ENCODE peak calls at places on chromosomes 11 and 22, in five cellular contexts. V is PC-3, H is GM06990, O is transverse colon, C is IMR-90. R is an unnamed sample.
A peak's percentile ranks its signal among the peaks of the same experiment; 100 is the strongest.

GRCh38 chr11:19394525-19395016 is 153.8 kb upstream of the E2F8 start:
- DNase-seq in H (peak; percentile 47), C (no peak), V (no peak), O (no peak), R (no peak)

GRCh38 chr22:39181778-39182177 is 29.3 kb upstream of the CBX7 start:
- DNase-seq in H (no peak), C (no peak), V (no peak), O (no peak), R (no peak)

GRCh38 chr11:105244157-105244820 is 104.7 kb upstream of the CARD18 start:
- DNase-seq in V (peak; percentile 92), O (no peak), C (peak; percentile 98), H (no peak), R (no peak)

GRCh38 chr11:46726206-46726862 is 7.3 kb downstream of the F2 start:
- DNase-seq in V (no peak), H (no peak), O (no peak), C (no peak), R (no peak)

GRCh38 chr11:99148352-99148751 is 127.6 kb downstream of the CNTN5 start:
- DNase-seq in V (no peak), O (no peak), C (no peak), H (no peak), R (no peak)

GRCh38 chr11:45085657-45086501 is 60.6 kb upstream of the PRDM11 start:
- DNase-seq in V (no peak), C (no peak), O (no peak), H (no peak), R (no peak)

GRCh38 chr22:45584621-45585436 is 82.1 kb downstream of the FBLN1 start:
- DNase-seq in H (no peak), O (no peak), C (peak; percentile 21), V (no peak), R (no peak)

GRCh38 chr11:36774603-36775002 is 176.6 kb upstream of the RAG2 start:
- DNase-seq in C (peak; percentile 17), O (no peak), H (no peak), V (peak; percentile 49), R (no peak)

GRCh38 chr22:29128891-29129643 is 56.2 kb downstream of the KREMEN1 start:
- DNase-seq in O (no peak), C (peak; percentile 62), V (no peak), H (no peak), R (no peak)

GRCh38 chr11:12291313-12291712 is 86.1 kb upstream of the PARVA start:
- DNase-seq in C (no peak), O (no peak), V (no peak), H (no peak), R (no peak)

GRCh38 chr22:50261615-50262459 is at the start of gene MAPK12:
- DNase-seq in V (peak; percentile 28), H (peak; percentile 69), C (no peak), O (no peak), R (no peak)

GRCh38 chr22:20577549-20577975 is 70.2 kb downstream of the MED15 start:
- DNase-seq in H (no peak), O (no peak), V (no peak), C (no peak), R (no peak)

GRCh38 chr11:77999446-77999845 is 5.0 kb upstream of the INTS4 start:
- DNase-seq in O (no peak), C (no peak), V (no peak), H (no peak), R (no peak)

GRCh38 chr11:18093946-18094345 is 11.9 kb downstream of the SAAL1 start:
- DNase-seq in H (no peak), V (no peak), C (no peak), O (no peak), R (no peak)

GRCh38 chr11:118129475-118130196 is 23.0 kb downstream of the SCN4B start:
- DNase-seq in H (no peak), V (no peak), O (no peak), C (no peak), R (peak; percentile 45)

GRCh38 chr11:118314985-118315384 is 10.5 kb downstream of the CD3E start:
- DNase-seq in H (no peak), V (peak; percentile 80), O (no peak), C (no peak), R (no peak)

GRCh38 chr22:40310081-40310770 is 36.1 kb upstream of the ADSL start:
- DNase-seq in C (peak; percentile 93), O (peak; percentile 21), V (no peak), H (no peak), R (no peak)

GRCh38 chr11:99501655-99502054 is 480.9 kb downstream of the CNTN5 start:
- DNase-seq in O (no peak), H (no peak), V (peak; percentile 55), C (no peak), R (no peak)

GRCh38 chr11:2713069-2713468 is 13.3 kb upstream of the KCNQ1OT1 start:
- DNase-seq in H (no peak), C (no peak), V (no peak), O (no peak), R (no peak)

GRCh38 chr11:27213232-27213660 is 149.8 kb downstream of the CCDC34 start:
- DNase-seq in O (no peak), C (peak; percentile 94), V (peak; percentile 92), H (no peak), R (no peak)

GRCh38 chr22:40176921-40177737 is 596 bp upstream of the TNRC6B start:
- DNase-seq in C (peak; percentile 71), V (peak; percentile 86), H (peak; percentile 54), O (peak; percentile 55), R (no peak)

GRCh38 chr11:130979386-130979972 is 63.2 kb upstream of the SNX19 start:
- DNase-seq in H (no peak), C (peak; percentile 61), V (peak; percentile 72), O (no peak), R (no peak)

GRCh38 chr11:92859290-92859689 is 110.2 kb upstream of the MTNR1B start:
- DNase-seq in C (no peak), V (no peak), O (no peak), H (no peak), R (no peak)

GRCh38 chr11:15673408-15673811 is 558.7 kb downstream of the INSC start:
- DNase-seq in C (no peak), O (no peak), V (no peak), H (no peak), R (no peak)

GRCh38 chr11:65427691-65428577 is 5.3 kb downstream of the NEAT1 start:
- DNase-seq in C (peak; percentile 78), O (peak; percentile 69), V (peak; percentile 50), H (no peak), R (peak; percentile 65)

GRCh38 chr22:36010913-36011312 is 17.7 kb downstream of the RBFOX2 start:
- DNase-seq in O (no peak), V (peak; percentile 27), C (peak; percentile 92), H (no peak), R (no peak)

GRCh38 chr22:34427436-34427835 is 507.2 kb upstream of the LARGE1 start:
- DNase-seq in C (no peak), V (no peak), H (no peak), O (no peak), R (no peak)

GRCh38 chr11:104338186-104338585 is 174.2 kb upstream of the PDGFD start:
- DNase-seq in C (peak; percentile 15), V (no peak), H (no peak), O (no peak), R (no peak)

GRCh38 chr11:15861256-15861655 is 495.1 kb downstream of the SOX6 start:
- DNase-seq in V (no peak), O (no peak), H (no peak), C (no peak), R (no peak)

GRCh38 chr11:126755494-126755893 is 245.1 kb downstream of the KIRREL3 start:
- DNase-seq in H (no peak), O (no peak), C (no peak), V (no peak), R (no peak)
- H3K4me3 ChIP-seq in H (no peak overlapping the region), O (no peak overlapping the region), C (no peak overlapping the region), V (no peak overlapping the region), R (no peak overlapping the region)

DNA sequence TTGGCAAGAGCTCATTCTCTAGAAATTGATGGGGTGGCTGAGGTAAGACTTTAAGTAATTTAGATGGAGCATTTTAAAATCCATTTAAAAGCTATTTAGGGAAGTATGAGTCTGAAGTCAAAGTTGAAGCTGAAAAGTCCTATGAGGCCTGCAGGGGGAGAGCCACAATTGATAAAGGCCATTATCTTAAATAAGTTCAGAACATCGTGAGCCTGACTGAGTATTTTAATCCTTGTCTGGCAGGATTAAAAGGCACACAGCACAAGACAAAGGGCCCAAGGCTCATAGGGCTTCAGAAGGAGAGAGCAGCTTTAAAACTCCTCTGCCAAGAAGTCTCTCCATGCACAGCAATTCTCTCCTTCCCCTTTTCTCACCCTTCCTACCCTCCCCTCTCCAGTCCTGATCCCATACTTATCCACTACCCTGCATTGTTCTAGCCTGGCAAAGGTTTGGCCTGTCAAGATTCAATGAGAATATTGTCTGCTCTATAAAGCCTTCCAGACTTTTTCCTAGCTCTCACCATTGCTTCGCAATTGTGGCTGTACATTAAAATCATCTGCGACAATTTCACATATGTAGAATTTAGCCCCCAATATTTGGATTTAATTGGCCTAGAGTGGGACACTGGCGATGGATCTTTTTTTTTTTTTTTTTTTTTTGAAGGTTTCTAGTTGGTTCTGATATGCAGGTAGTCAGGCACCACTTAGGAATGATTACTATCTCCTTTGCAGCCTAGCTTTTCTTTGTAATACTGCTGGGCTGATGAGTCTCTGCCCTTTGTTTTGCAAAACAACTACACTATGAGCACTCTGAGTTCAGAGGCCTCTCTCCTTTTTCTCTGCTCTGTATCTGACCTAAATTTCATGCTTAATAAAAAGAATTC is 1312.8 kb downstream of the FAM181B start:
- DNase-seq in C (no peak), V (no peak), H (no peak), O (no peak), R (no peak)
- TF ChIP-seq CTCF in C (no peak), V (no peak), H (no peak), O (no peak), R (no peak)

DNA sequence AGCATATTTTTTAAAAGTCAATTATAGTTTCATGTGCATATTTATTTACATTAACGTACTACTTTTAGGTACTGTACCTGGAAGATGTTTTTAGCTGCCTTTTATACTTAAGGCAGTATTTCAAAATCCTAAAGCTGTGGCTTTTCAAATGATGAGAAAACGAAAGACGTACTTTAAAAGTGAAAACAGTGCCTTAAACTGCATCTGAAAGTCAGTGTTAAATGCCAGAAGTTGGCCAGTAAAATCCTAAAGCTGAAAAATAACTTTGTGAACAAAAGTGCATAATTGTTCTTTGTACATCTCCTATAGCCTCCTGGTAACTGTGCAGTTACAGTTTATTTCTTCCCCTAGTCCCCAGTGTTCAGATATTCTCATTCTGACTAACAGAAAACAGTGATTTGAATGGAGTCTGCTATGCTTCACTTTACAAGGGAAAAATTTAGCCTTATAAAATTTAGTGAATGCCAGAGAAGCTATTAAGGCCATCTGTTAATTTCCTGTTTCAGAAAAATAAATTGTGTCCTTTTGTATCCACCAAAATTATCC is 6.8 kb downstream of the EED start:
- DNase-seq in O (no peak), V (no peak), H (no peak), C (no peak), R (no peak)
- H3K4me3 ChIP-seq in O (no peak overlapping the region), V (no peak overlapping the region), H (peak overlapping the region; percentile 28), C (no peak overlapping the region), R (no peak overlapping the region)

DNA sequence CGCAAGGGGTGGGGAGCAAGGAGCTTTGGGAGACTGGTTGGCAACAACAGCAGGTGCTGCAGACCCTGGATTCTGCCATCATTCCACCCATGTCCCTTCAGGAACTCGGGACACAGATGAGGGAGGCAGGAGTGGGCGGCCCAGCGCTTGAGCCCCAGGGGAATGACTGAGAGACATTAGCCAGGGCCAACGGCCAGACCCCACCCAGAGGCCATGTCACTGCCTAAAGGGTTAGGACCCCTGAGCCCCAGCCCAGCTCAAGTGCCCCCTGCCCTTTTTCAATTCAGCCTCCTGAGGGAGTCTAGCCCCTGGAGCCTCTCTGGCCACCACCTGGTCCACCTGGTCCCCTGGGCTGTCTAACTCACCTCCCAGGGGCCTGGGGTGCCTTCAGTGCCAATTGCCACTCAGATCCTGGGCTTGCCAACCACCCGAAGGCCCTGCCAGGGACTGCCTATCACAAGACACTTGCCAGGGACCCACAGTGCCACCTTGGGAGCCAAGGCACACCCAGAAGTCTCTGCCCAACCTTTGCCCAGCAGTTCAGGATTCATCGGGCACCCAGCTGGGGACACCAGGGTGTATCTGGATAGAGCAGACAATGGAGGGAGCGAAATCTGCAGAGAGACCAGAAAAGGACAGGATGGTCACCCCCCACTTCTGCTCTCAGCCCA is 16.6 kb downstream of the MFNG start:
- DNase-seq in C (no peak), O (no peak), V (no peak), H (no peak), R (no peak)
- TF ChIP-seq CTCF in C (no peak), O (no peak), V (no peak), H (no peak), R (no peak)

R was measured in upper lobe of right lung.